ENCODE peak calls at places on chromosomes 13 and 19, in eight cellular contexts. W is DMS53; J is stimulated activated CD4-positive, alpha-beta T cell treated with anti-CD3 and anti-CD28 coated beads, Interleukin-1b, Interleukin-23, amount 100 ng/mL, for 24 hours; S is HEK293T; P is OCI-LY7; N is GM23248; Q is activated naive CD8-positive, alpha-beta T cell treated with anti-CD3 and anti-CD28 coated beads for 36 hours; U is AG10803. H is an unnamed sample.

GRCh38 chr13:67119481-67119883 is 110.7 kb downstream of the PCDH9 start:
- DNase-seq in W (peak), J (no peak), S (no peak), P (no peak), N (peak), Q (no peak), U (peak), H (no peak)

GRCh38 chr13:102847272-102848234 is 1.7 kb downstream of the ERCC5 start:
- DNase-seq in W (peak), J (no peak), S (no peak), P (peak), N (peak), Q (no peak), U (peak), H (no peak)

GRCh38 chr19:18488838-18489626 is 32.8 kb downstream of the ELL start:
- DNase-seq in W (peak), J (no peak), S (peak), P (peak), N (no peak), Q (no peak), U (no peak), H (peak)

GRCh38 chr19:13163609-13164364 is 13.6 kb downstream of the IER2 start:
- DNase-seq in W (peak), J (no peak), S (no peak), P (peak), N (peak), Q (peak), U (peak), H (peak)

GRCh38 chr19:6064016-6064702 is 46.1 kb downstream of the RFX2 start:
- DNase-seq in W (peak), J (no peak), S (no peak), P (no peak), N (no peak), Q (no peak), U (peak), H (no peak)

GRCh38 chr13:42746846-42747245 is 34.5 kb upstream of the FAM216B start:
- DNase-seq in W (no peak), J (no peak), S (no peak), P (no peak), N (peak), Q (no peak), U (no peak), H (no peak)

GRCh38 chr13:99572921-99573320 is 71.6 kb downstream of the TM9SF2 start:
- DNase-seq in W (no peak), J (no peak), S (no peak), P (no peak), N (peak), Q (no peak), U (peak), H (no peak)

GRCh38 chr13:49711218-49711863 is 20.1 kb upstream of the EBPL start:
- DNase-seq in W (no peak), J (no peak), S (no peak), P (no peak), N (peak), Q (no peak), U (peak), H (no peak)

GRCh38 chr13:105878119-105878518 is 657.3 kb downstream of the EFNB2 start:
- DNase-seq in W (no peak), J (no peak), S (no peak), P (no peak), N (no peak), Q (no peak), U (no peak), H (no peak)

GRCh38 chr13:97372929-97373328 is 61.0 kb upstream of the RAP2A start:
- DNase-seq in W (no peak), J (no peak), S (no peak), P (no peak), N (no peak), Q (no peak), U (no peak), H (no peak)

GRCh38 chr19:11995174-11995573 is 30.3 kb downstream of the ZNF763 start:
- DNase-seq in W (no peak), J (no peak), S (no peak), P (no peak), N (peak), Q (no peak), U (no peak), H (no peak)

GRCh38 chr13:30616927-30617314 is 799 bp upstream of the USPL1 start:
- DNase-seq in W (peak), J (peak), S (peak), P (peak), N (peak), Q (peak), U (peak), H (no peak)

GRCh38 chr19:31144069-31144468 is 205.2 kb downstream of the TSHZ3 start:
- DNase-seq in W (no peak), J (no peak), S (no peak), P (no peak), N (no peak), Q (no peak), U (no peak), H (no peak)

GRCh38 chr13:97116754-97117153 is 105.4 kb upstream of the MBNL2 start:
- DNase-seq in W (peak), J (no peak), S (no peak), P (no peak), N (peak), Q (no peak), U (peak), H (no peak)

GRCh38 chr13:82011355-82011754 is 1670.4 kb upstream of the SPRY2 start:
- DNase-seq in W (no peak), J (no peak), S (no peak), P (no peak), N (no peak), Q (no peak), U (no peak), H (no peak)

GRCh38 chr19:756232-756631 is 5.3 kb downstream of the MISP start:
- DNase-seq in W (peak), J (no peak), S (peak), P (peak), N (peak), Q (peak), U (peak), H (no peak)

GRCh38 chr19:43773725-43774102 is 7.1 kb downstream of the KCNN4 start:
- DNase-seq in W (no peak), J (no peak), S (no peak), P (no peak), N (no peak), Q (no peak), U (no peak), H (no peak)

GRCh38 chr13:33383724-33384577 is 98.4 kb upstream of the STARD13 start:
- DNase-seq in W (no peak), J (no peak), S (no peak), P (no peak), N (no peak), Q (no peak), U (no peak), H (no peak)

GRCh38 chr13:110485604-110486003 is 75.9 kb downstream of the RAB20 start:
- DNase-seq in W (no peak), J (no peak), S (no peak), P (no peak), N (no peak), Q (no peak), U (no peak), H (peak)

GRCh38 chr13:112244061-112244460 is 132.1 kb upstream of the SPACA7 start:
- DNase-seq in W (no peak), J (no peak), S (no peak), P (no peak), N (no peak), Q (no peak), U (no peak), H (no peak)

GRCh38 chr19:752652-753517 is 2.0 kb downstream of the MISP start:
- DNase-seq in W (peak), J (no peak), S (no peak), P (no peak), N (peak), Q (no peak), U (peak), H (no peak)

GRCh38 chr19:57241181-57241580 is 749 bp downstream of the ZNF805 start:
- DNase-seq in W (peak), J (no peak), S (no peak), P (peak), N (peak), Q (no peak), U (peak), H (no peak)

GRCh38 chr19:8877854-8878705 is 45.9 kb downstream of the MBD3L1 start:
- DNase-seq in W (no peak), J (no peak), S (peak), P (peak), N (no peak), Q (no peak), U (no peak), H (no peak)

GRCh38 chr13:61728468-61728867 is 312.8 kb upstream of the PCDH20 start:
- DNase-seq in W (no peak), J (no peak), S (no peak), P (no peak), N (no peak), Q (no peak), U (peak), H (no peak)

GRCh38 chr13:111472559-111473460 is 152.4 kb downstream of the TEX29 start:
- DNase-seq in W (no peak), J (no peak), S (no peak), P (no peak), N (no peak), Q (no peak), U (no peak), H (peak)

GRCh38 chr13:28204690-28205443 is 66.5 kb downstream of the PAN3 start:
- DNase-seq in W (peak), J (peak), S (no peak), P (no peak), N (no peak), Q (peak), U (no peak), H (no peak)

GRCh38 chr13:50518131-50518530 is 325.4 kb downstream of the DLEU7 start:
- DNase-seq in W (no peak), J (no peak), S (no peak), P (peak), N (peak), Q (no peak), U (no peak), H (no peak)

GRCh38 chr13:31201341-31202024 is 1.7 kb downstream of the B3GLCT start:
- DNase-seq in W (peak), J (no peak), S (no peak), P (no peak), N (peak), Q (no peak), U (peak), H (no peak)

GRCh38 chr13:82791035-82791434 is 1091.2 kb downstream of the SLITRK1 start:
- DNase-seq in W (no peak), J (no peak), S (no peak), P (no peak), N (no peak), Q (no peak), U (no peak), H (no peak)

GRCh38 chr19:13150919-13151604 is 851 bp downstream of the IER2 start:
- DNase-seq in W (peak), J (no peak), S (no peak), P (peak), N (peak), Q (peak), U (no peak), H (no peak)

GRCh38 chr13:113406321-113407102 is 42.6 kb upstream of the GRTP1 start:
- DNase-seq in W (no peak), J (no peak), S (no peak), P (no peak), N (no peak), Q (no peak), U (no peak), H (peak)

GRCh38 chr13:74910399-74910798 is 571.6 kb downstream of the TBC1D4 start:
- DNase-seq in W (no peak), J (no peak), S (no peak), P (no peak), N (no peak), Q (no peak), U (no peak), H (no peak)

GRCh38 chr13:53191091-53191490 is 162.5 kb downstream of the OLFM4 start:
- DNase-seq in W (peak), J (no peak), S (no peak), P (no peak), N (peak), Q (no peak), U (peak), H (no peak)

H was measured in mesothelial cell of epicardium.